ENCODE peak calls at places on chromosomes 13 and 19, in six cellular contexts. S is vagina, L is body of pancreas, Q is right lobe of liver, C is stomach, D is GM12892. Y is an unnamed sample.

GRCh38 chr19:37691881-37692504 is 27.6 kb downstream of the ZNF607 start:
- DNase-seq in S (peak; percentile 87), Q (peak; percentile 80), C (peak; percentile 63), D (peak; percentile 45), L (peak; percentile 68), Y (peak; percentile 90)

GRCh38 chr13:108609353-108609752 is 20.1 kb upstream of the MYO16 start:
- DNase-seq in C (no peak), Q (no peak), L (no peak), D (no peak), S (no peak), Y (peak; percentile 23)

GRCh38 chr13:23921451-23921888 is 24.2 kb upstream of the C1QTNF9B start:
- DNase-seq in Q (no peak), C (no peak), D (no peak), S (no peak), L (no peak), Y (no peak)

GRCh38 chr19:44111910-44112463 is 1.2 kb upstream of the ZNF225 start:
- DNase-seq in Q (no peak), C (no peak), D (no peak), L (no peak), S (no peak), Y (peak; percentile 82)

GRCh38 chr19:4970558-4971423 is 1.9 kb downstream of the KDM4B start:
- DNase-seq in S (no peak), L (peak; percentile 65), D (no peak), C (peak; percentile 46), Q (no peak), Y (peak; percentile 57)

GRCh38 chr19:5515737-5516136 is 52.0 kb downstream of the TINCR start:
- DNase-seq in C (no peak), Q (no peak), S (no peak), L (no peak), D (no peak), Y (no peak)

GRCh38 chr19:1763648-1764292 is 10.5 kb downstream of the ONECUT3 start:
- DNase-seq in L (no peak), C (no peak), D (no peak), S (no peak), Q (no peak), Y (no peak)

GRCh38 chr19:29873024-29873800 is 61.4 kb downstream of the CCNE1 start:
- DNase-seq in C (peak; percentile 55), Q (no peak), S (no peak), L (peak; percentile 63), D (peak; percentile 79), Y (peak; percentile 61)

GRCh38 chr19:55753401-55753800 is 5.5 kb upstream of the RFPL4A start:
- DNase-seq in Q (no peak), C (peak; percentile 72), L (peak; percentile 91), S (no peak), D (no peak), Y (no peak)

GRCh38 chr19:20179946-20180345 is 12.9 kb downstream of the ZNF486 start:
- DNase-seq in L (no peak), D (no peak), Q (no peak), C (no peak), S (no peak), Y (no peak)

GRCh38 chr19:55283548-55284393 is at the start of gene BRSK1:
- DNase-seq in S (no peak), L (peak; percentile 38), Q (no peak), C (peak; percentile 35), D (no peak), Y (peak; percentile 43)

GRCh38 chr19:21691656-21692055 is 75.7 kb downstream of the ZNF100 start:
- DNase-seq in S (no peak), C (no peak), D (no peak), Q (no peak), L (no peak), Y (no peak)

GRCh38 chr13:93420887-93421286 is 194.3 kb downstream of the GPC6 start:
- DNase-seq in L (no peak), Q (no peak), C (no peak), D (no peak), S (no peak), Y (no peak)

GRCh38 chr13:113291997-113292862 is 4.8 kb upstream of the LAMP1 start:
- DNase-seq in D (no peak), Q (no peak), L (no peak), S (no peak), C (no peak), Y (peak; percentile 23)

GRCh38 chr13:51867062-51867461 is 5.3 kb downstream of the CCDC70 start:
- DNase-seq in C (no peak), Q (no peak), L (no peak), S (no peak), D (no peak), Y (no peak)

GRCh38 chr19:15815306-15815705 is at the start of gene OR10H1:
- DNase-seq in C (no peak), D (no peak), L (peak; percentile 46), Q (no peak), S (no peak), Y (no peak)

GRCh38 chr13:32804673-32805260 is 211.5 kb upstream of the KL start:
- DNase-seq in S (no peak), C (no peak), Q (no peak), D (no peak), L (no peak), Y (no peak)

GRCh38 chr19:18017275-18018083 is 9.5 kb downstream of the ARRDC2 start:
- DNase-seq in L (no peak), C (no peak), D (no peak), S (no peak), Q (no peak), Y (no peak)

GRCh38 chr19:47110521-47111080 is 3.0 kb downstream of the ZC3H4 start:
- DNase-seq in L (peak; percentile 50), C (no peak), S (no peak), Q (no peak), D (no peak), Y (no peak)

GRCh38 chr13:49701481-49701880 is 10.2 kb upstream of the EBPL start:
- DNase-seq in D (no peak), Q (no peak), C (no peak), L (no peak), S (no peak), Y (no peak)

GRCh38 chr13:30679483-30680330 is 55.6 kb upstream of the ALOX5AP start:
- DNase-seq in Q (no peak), S (no peak), D (no peak), C (no peak), L (no peak), Y (peak; percentile 53)

GRCh38 chr19:1856345-1856697 is 7.1 kb downstream of the KLF16 start:
- DNase-seq in L (no peak), C (no peak), D (no peak), Q (no peak), S (no peak), Y (no peak)

GRCh38 chr13:57630661-57631606 is 610 bp upstream of the PCDH17 start:
- DNase-seq in Q (no peak), D (no peak), L (peak; percentile 11), C (no peak), S (no peak), Y (no peak)

GRCh38 chr19:4375164-4375619 is 25.2 kb downstream of the SH3GL1 start:
- DNase-seq in S (no peak), Q (no peak), L (peak; percentile 77), D (no peak), C (peak; percentile 71), Y (no peak)

GRCh38 chr13:81577601-81578000 is 1236.7 kb upstream of the SPRY2 start:
- DNase-seq in S (no peak), Q (no peak), L (no peak), C (no peak), D (no peak), Y (no peak)

GRCh38 chr13:70630247-70630646 is 522.0 kb upstream of the KLHL1 start:
- DNase-seq in D (no peak), L (no peak), S (no peak), C (no peak), Q (no peak), Y (no peak)

GRCh38 chr19:18461471-18461870 is 23.5 kb upstream of the ISYNA1 start:
- DNase-seq in D (no peak), Q (no peak), S (no peak), L (no peak), C (no peak), Y (no peak)

GRCh38 chr13:72792640-72793039 is 10.7 kb downstream of the PIBF1 start:
- DNase-seq in L (no peak), Q (no peak), D (no peak), S (no peak), C (no peak), Y (no peak)

GRCh38 chr19:52138614-52139290 is 986 bp downstream of the ZNF616 start:
- DNase-seq in S (no peak), Q (peak; percentile 54), L (peak; percentile 48), C (no peak), D (no peak), Y (peak; percentile 72)

GRCh38 chr13:100528820-100529219 is 59.8 kb downstream of the GGACT start:
- DNase-seq in L (no peak), C (no peak), Q (no peak), D (no peak), S (peak; percentile 84), Y (no peak)

GRCh38 chr13:48299591-48299990 is 4.0 kb upstream of the RB1 start:
- DNase-seq in S (no peak), L (no peak), Q (no peak), C (no peak), D (no peak), Y (no peak)

GRCh38 chr13:48303331-48304131 is at the start of gene RB1:
- DNase-seq in L (peak; percentile 91), D (peak; percentile 69), Q (peak; percentile 95), S (peak; percentile 95), C (peak; percentile 92), Y (peak; percentile 91)

GRCh38 chr13:48302920-48303330 is 626 bp upstream of the RB1 start:
- DNase-seq in D (no peak), Q (no peak), C (no peak), L (peak; percentile 7), S (no peak), Y (no peak)

GRCh38 chr13:48304132-48304876 is 753 bp downstream of the RB1 start:
- DNase-seq in C (peak; percentile 34), Q (peak; percentile 55), L (peak; percentile 39), S (no peak), D (peak; percentile 45), Y (peak; percentile 80)
- TF ChIP-seq POLR2A in C (no peak), Q (no peak), L (no peak), S (no peak), D (peak; percentile 67), Y (no peak)

GRCh38 chr19:7083076-7083956 is 13.8 kb downstream of the ZNF557 start:
- DNase-seq in S (no peak), D (no peak), L (no peak), Q (no peak), C (no peak), Y (no peak)
- TF ChIP-seq POLR2A in S (no peak), D (no peak), L (no peak), Q (no peak), C (no peak), Y (no peak)

GRCh38 chr13:26946675-26947342 is 186.2 kb upstream of the GPR12 start:
- DNase-seq in S (no peak), Q (no peak), C (no peak), D (no peak), L (no peak), Y (no peak)
- TF ChIP-seq POLR2A in S (no peak), Q (no peak), C (no peak), D (no peak), L (no peak), Y (no peak)

GRCh38 chr19:36014029-36014924 is at the start of gene ALKBH6:
- DNase-seq in L (peak; percentile 100), C (peak; percentile 100), S (peak; percentile 99), D (peak; percentile 99), Q (peak; percentile 100), Y (peak; percentile 100)
- TF ChIP-seq POLR2A in L (peak; percentile 65), C (no peak), S (no peak), D (peak; percentile 83), Q (peak; percentile 43), Y (no peak)